ENCODE peak calls at places on chromosomes 12 and 14, in six cellular contexts. U, O, N, G, A and Z are unnamed samples.
A peak's percentile ranks its signal among the peaks of the same experiment; 100 is the strongest.

GRCh38 chr12:39503445-39503844 is 60.5 kb upstream of the KIF21A start:
- DNase-seq in U (no peak), O (no peak), N (no peak), G (no peak), A (no peak), Z (no peak)

GRCh38 chr12:54439096-54439495 is 20.0 kb upstream of the ITGA5 start:
- DNase-seq in U (no peak), O (no peak), N (no peak), G (no peak), A (no peak), Z (no peak)

GRCh38 chr14:67926821-67927220 is 107.2 kb downstream of the RAD51B start:
- DNase-seq in U (no peak), O (no peak), N (no peak), G (no peak), A (no peak), Z (no peak)

GRCh38 chr12:127191124-127191523 is 1075.8 kb upstream of the TMEM132C start:
- DNase-seq in U (no peak), O (peak; percentile 74), N (no peak), G (no peak), A (no peak), Z (no peak)

GRCh38 chr14:89922549-89922907 is 32.0 kb downstream of the EFCAB11 start:
- DNase-seq in U (no peak), O (no peak), N (no peak), G (no peak), A (no peak), Z (no peak)

GRCh38 chr14:58637391-58638230 is at the start of gene DACT1:
- DNase-seq in U (peak; percentile 81), O (peak; percentile 79), N (no peak), G (peak; percentile 50), A (peak; percentile 36), Z (peak; percentile 44)

GRCh38 chr14:24275524-24276139 is 4.2 kb upstream of the RABGGTA start:
- DNase-seq in U (no peak), O (no peak), N (no peak), G (no peak), A (no peak), Z (no peak)

GRCh38 chr14:99468836-99469592 is 11.6 kb downstream of the SETD3 start:
- DNase-seq in U (no peak), O (peak; percentile 32), N (no peak), G (no peak), A (no peak), Z (no peak)

GRCh38 chr12:94771741-94772140 is 121.4 kb upstream of the TMCC3 start:
- DNase-seq in U (no peak), O (no peak), N (no peak), G (no peak), A (no peak), Z (no peak)

GRCh38 chr12:68790081-68790951 is 17.7 kb upstream of the MDM2 start:
- DNase-seq in U (no peak), O (no peak), N (no peak), G (no peak), A (no peak), Z (no peak)

GRCh38 chr12:39931857-39932256 is 174.0 kb downstream of the SLC2A13 start:
- DNase-seq in U (no peak), O (no peak), N (no peak), G (no peak), A (no peak), Z (no peak)

GRCh38 chr12:82904219-82904795 is 217.6 kb downstream of the TMTC2 start:
- DNase-seq in U (no peak), O (peak; percentile 2), N (no peak), G (no peak), A (no peak), Z (no peak)

GRCh38 chr12:10392394-10392930 is 2.6 kb upstream of the KLRK1 start:
- DNase-seq in U (peak; percentile 81), O (peak; percentile 67), N (peak; percentile 30), G (peak; percentile 30), A (peak; percentile 31), Z (peak; percentile 41)

GRCh38 chr14:91413547-91414474 is 3.8 kb downstream of the CCDC88C start:
- DNase-seq in U (no peak), O (no peak), N (no peak), G (peak; percentile 80), A (peak; percentile 72), Z (peak; percentile 90)

GRCh38 chr14:100071545-100071944 is 6.3 kb downstream of the EVL start:
- DNase-seq in U (no peak), O (no peak), N (no peak), G (no peak), A (no peak), Z (no peak)

GRCh38 chr14:50095895-50096294 is 20.5 kb downstream of the VCPKMT start:
- DNase-seq in U (no peak), O (no peak), N (no peak), G (no peak), A (no peak), Z (no peak)

GRCh38 chr12:74780458-74781241 is 243.0 kb downstream of the ATXN7L3B start:
- DNase-seq in U (no peak), O (peak; percentile 46), N (no peak), G (no peak), A (no peak), Z (no peak)

GRCh38 chr12:126667340-126667739 is 1599.6 kb upstream of the TMEM132C start:
- DNase-seq in U (no peak), O (no peak), N (no peak), G (no peak), A (no peak), Z (no peak)

GRCh38 chr14:77076118-77076631 is 21.9 kb upstream of the CIPC start:
- DNase-seq in U (peak; percentile 92), O (no peak), N (peak; percentile 85), G (peak; percentile 65), A (no peak), Z (peak; percentile 58)

GRCh38 chr12:133063556-133063955 is 17.2 kb upstream of the ZNF140 start:
- DNase-seq in U (no peak), O (no peak), N (no peak), G (no peak), A (no peak), Z (no peak)

GRCh38 chr14:90514566-90514965 is 117.7 kb downstream of the CALM1 start:
- DNase-seq in U (no peak), O (no peak), N (no peak), G (no peak), A (no peak), Z (no peak)

GRCh38 chr14:24233538-24233866 is 773 bp downstream of the GMPR2 start:
- DNase-seq in U (no peak), O (no peak), N (no peak), G (no peak), A (no peak), Z (no peak)

GRCh38 chr14:104544362-104544761 is 35.2 kb upstream of the C14orf180 start:
- DNase-seq in U (no peak), O (no peak), N (no peak), G (no peak), A (no peak), Z (no peak)

GRCh38 chr14:103372552-103373304 is 12.5 kb upstream of the MARK3 start:
- DNase-seq in U (no peak), O (peak; percentile 97), N (no peak), G (no peak), A (no peak), Z (peak; percentile 30)

GRCh38 chr12:65505321-65506121 is 227.0 kb downstream of the MSRB3 start:
- DNase-seq in U (no peak), O (no peak), N (no peak), G (no peak), A (no peak), Z (no peak)

GRCh38 chr12:96248532-96248931 is 54.4 kb downstream of the ELK3 start:
- DNase-seq in U (no peak), O (no peak), N (no peak), G (no peak), A (no peak), Z (no peak)

GRCh38 chr12:107088912-107089311 is 4.4 kb downstream of the CRY1 start:
- DNase-seq in U (no peak), O (no peak), N (no peak), G (no peak), A (no peak), Z (no peak)

GRCh38 chr12:3168223-3168770 is 91.1 kb downstream of the TSPAN9 start:
- DNase-seq in U (no peak), O (no peak), N (no peak), G (no peak), A (no peak), Z (no peak)
- H3K4me1 ChIP-seq in U (peaks cover 6% of the 10 kb centered on the region), O (peaks cover 44% of the 10 kb centered on the region), N (no peaks in the 10 kb centered on the region), G (no peaks in the 10 kb centered on the region), A (no peaks in the 10 kb centered on the region), Z (peaks cover 26% of the 10 kb centered on the region)

DNA sequence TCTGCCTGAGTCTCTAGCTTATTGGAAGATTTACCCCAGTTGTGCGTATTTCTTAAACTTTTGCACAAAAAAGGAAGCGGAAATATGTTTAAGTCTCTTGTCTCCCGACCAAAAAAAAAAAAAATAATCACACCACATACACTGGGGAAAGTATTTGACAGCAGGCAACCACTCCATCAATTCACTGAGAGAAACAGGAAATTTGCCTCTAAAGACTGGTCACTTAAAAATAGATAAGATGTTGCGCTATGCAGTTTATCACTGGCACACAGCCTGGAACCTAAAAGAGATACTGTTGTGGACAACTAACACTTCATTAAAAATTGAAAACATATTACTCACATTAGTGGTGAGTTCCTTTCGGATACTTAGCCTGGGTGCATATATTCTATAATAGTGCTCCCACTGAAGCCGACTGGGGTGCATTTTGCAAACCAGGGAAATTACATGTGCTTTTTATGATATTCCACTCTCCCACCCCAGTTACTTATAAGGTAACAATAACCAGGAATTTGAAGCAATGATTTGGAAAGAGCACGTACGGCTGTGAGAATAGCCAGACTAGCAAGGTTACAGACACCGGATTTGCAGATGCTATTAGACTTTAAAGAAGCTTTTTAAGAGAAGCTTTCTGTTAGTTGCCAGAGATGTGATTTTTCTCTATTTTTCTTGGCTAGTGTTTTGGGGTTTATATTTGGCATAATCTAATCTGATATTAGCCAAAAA is 311.6 kb downstream of the NOVA1 start:
- DNase-seq in U (no peak), O (peak; percentile 13), N (no peak), G (no peak), A (no peak), Z (no peak)
- H3K9me3 ChIP-seq in U (no peaks in the 10 kb centered on the region), O (no peaks in the 10 kb centered on the region), N (no peaks in the 10 kb centered on the region), G (no peaks in the 10 kb centered on the region), A (no peaks in the 10 kb centered on the region), Z (no peaks in the 10 kb centered on the region)

DNA sequence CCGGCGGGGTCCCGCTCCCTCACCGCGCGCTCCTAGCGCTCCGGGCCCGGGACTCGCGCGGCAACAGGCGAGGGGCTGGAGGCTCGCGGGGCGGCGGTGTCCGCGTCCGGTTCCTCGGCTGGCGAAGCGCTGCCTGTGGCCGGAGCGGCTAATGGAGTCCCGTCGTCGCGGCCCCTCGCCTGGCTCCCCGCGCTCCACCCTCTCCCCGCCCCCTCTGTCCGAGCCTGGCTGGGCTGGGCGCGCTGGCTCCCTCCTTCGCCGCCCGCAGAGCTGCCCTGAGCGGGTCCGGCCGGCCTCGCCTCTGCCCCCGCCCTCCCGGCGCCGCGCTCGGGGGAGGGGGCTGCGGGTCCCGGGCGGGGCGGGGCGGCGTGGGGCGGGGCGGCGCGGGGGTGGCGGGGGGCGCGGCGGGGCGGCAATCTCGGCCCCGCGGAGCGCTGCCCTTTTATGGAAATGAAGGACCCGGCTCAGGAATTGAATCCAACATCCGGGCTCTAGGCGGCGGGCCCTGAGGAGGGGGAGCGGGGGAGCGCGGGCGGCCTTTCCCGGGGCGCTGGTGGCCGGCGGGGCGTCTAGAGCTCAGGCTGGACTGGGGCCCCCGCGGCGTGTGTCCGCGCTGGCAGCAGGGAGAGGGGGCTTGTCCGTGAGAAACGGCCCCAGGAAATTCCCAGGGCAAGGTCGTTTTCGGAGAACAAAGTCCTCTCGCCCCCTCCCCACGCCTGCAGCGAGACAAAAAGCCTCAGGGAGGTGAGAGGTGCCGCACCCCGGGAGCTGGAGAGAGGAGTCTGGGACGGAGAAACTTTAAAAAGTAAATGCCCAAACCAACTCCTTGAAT is at the start of gene FERMT2:
- DNase-seq in U (peak; percentile 89), O (peak; percentile 82), N (peak; percentile 78), G (peak; percentile 76), A (peak; percentile 29), Z (peak; percentile 86)
- TF ChIP-seq POLR2A in U (no peak), O (peak; percentile 81), N (peak; percentile 73), G (no peak), A (no peak), Z (no peak)

GRCh38 chr12:2244013-2244861 is 191.4 kb downstream of the CACNA1C start:
- DNase-seq in U (no peak), O (peak; percentile 97), N (no peak), G (peak; percentile 34), A (no peak), Z (no peak)
- H3K4me1 ChIP-seq in U (no peaks in the 10 kb centered on the region), O (peaks cover 44% of the 10 kb centered on the region), N (no peaks in the 10 kb centered on the region), G (peaks cover 28% of the 10 kb centered on the region), A (no peaks in the 10 kb centered on the region), Z (peaks cover 27% of the 10 kb centered on the region)